ENCODE peak calls at places on chromosomes 1 and 21, in seven cellular contexts. C is gastrocnemius medialis, L is HepG2, S is astrocyte of the spinal cord, F is mesothelial cell of epicardium, D is hepatocyte, R is DND-41. W is an unnamed sample.
A peak's percentile ranks its signal among the peaks of the same experiment; 100 is the strongest.

GRCh38 chr1:170808229-170808870 is 127.0 kb upstream of the MROH9 start:
- DNase-seq in R (no peak), S (no peak), D (no peak), C (no peak), F (no peak), L (no peak), W (no peak)

GRCh38 chr1:28437260-28437923 is 67.9 kb downstream of the PHACTR4 start:
- DNase-seq in F (no peak), S (peak; percentile 79), R (no peak), C (peak; percentile 14), D (peak; percentile 68), L (peak; percentile 58), W (peak; percentile 77)

GRCh38 chr1:115496904-115497527 is 144.8 kb upstream of the VANGL1 start:
- DNase-seq in C (no peak), S (peak; percentile 55), L (no peak), D (peak; percentile 31), F (no peak), R (no peak), W (no peak)

GRCh38 chr1:234864116-234864515 is 254.1 kb upstream of the IRF2BP2 start:
- DNase-seq in S (no peak), F (no peak), D (no peak), R (no peak), C (no peak), L (no peak), W (no peak)

GRCh38 chr1:77796695-77797405 is 17.4 kb downstream of the MIGA1 start:
- DNase-seq in R (no peak), F (no peak), D (no peak), L (peak; percentile 40), S (no peak), C (no peak), W (no peak)

GRCh38 chr1:94622757-94623156 is 81.2 kb upstream of the F3 start:
- DNase-seq in S (peak; percentile 74), D (peak; percentile 54), L (no peak), F (no peak), C (no peak), R (no peak), W (no peak)

GRCh38 chr1:205261946-205262668 is 34.4 kb downstream of the TMCC2 start:
- DNase-seq in F (no peak), R (no peak), D (peak; percentile 44), L (no peak), S (peak; percentile 36), C (no peak), W (no peak)

GRCh38 chr1:232574867-232575523 is 54.9 kb downstream of the SIPA1L2 start:
- DNase-seq in L (no peak), D (no peak), R (no peak), S (no peak), C (no peak), F (no peak), W (no peak)

GRCh38 chr1:203828002-203828401 is 32.6 kb downstream of the ZBED6 start:
- DNase-seq in C (no peak), L (no peak), R (no peak), D (no peak), F (no peak), S (no peak), W (no peak)

GRCh38 chr1:160726498-160727391 is 12.3 kb upstream of the SLAMF7 start:
- DNase-seq in C (peak; percentile 6), R (peak; percentile 80), S (peak; percentile 65), D (peak; percentile 90), L (peak; percentile 61), F (peak; percentile 34), W (no peak)

GRCh38 chr1:151534662-151535278 is 5.3 kb upstream of the TUFT1 start:
- DNase-seq in F (no peak), C (peak; percentile 45), R (peak; percentile 68), L (peak; percentile 53), D (peak; percentile 79), S (peak; percentile 64), W (no peak)

GRCh38 chr1:203354246-203354645 is 3.3 kb upstream of the FMOD start:
- DNase-seq in D (no peak), C (no peak), L (no peak), S (peak; percentile 31), F (no peak), R (no peak), W (no peak)

GRCh38 chr1:94301186-94301585 is 63.8 kb upstream of the ARHGAP29 start:
- DNase-seq in C (no peak), D (no peak), F (no peak), L (no peak), R (no peak), S (no peak), W (no peak)

GRCh38 chr1:75203415-75204277 is 69.5 kb downstream of the LHX8 start:
- DNase-seq in D (peak; percentile 62), L (peak; percentile 40), F (no peak), R (peak; percentile 5), S (peak; percentile 52), C (no peak), W (no peak)

GRCh38 chr1:20093940-20094391 is 24.0 kb downstream of the PLA2G5 start:
- DNase-seq in S (no peak), D (no peak), R (no peak), L (no peak), F (no peak), C (peak; percentile 47), W (peak; percentile 69)

GRCh38 chr1:182126272-182126800 is 64.8 kb upstream of the ZNF648 start:
- DNase-seq in D (no peak), L (no peak), R (no peak), S (no peak), F (no peak), C (no peak), W (no peak)

GRCh38 chr1:224558904-224559303 is 57.2 kb upstream of the CNIH3 start:
- DNase-seq in R (no peak), C (no peak), L (no peak), D (no peak), F (no peak), S (no peak), W (no peak)

GRCh38 chr1:203380395-203381150 is 29.7 kb upstream of the FMOD start:
- DNase-seq in D (no peak), C (no peak), R (no peak), F (no peak), L (no peak), S (no peak), W (no peak)

GRCh38 chr1:86169625-86170024 is 13.1 kb upstream of the COL24A1 start:
- DNase-seq in D (no peak), C (no peak), R (no peak), S (peak; percentile 18), L (no peak), F (no peak), W (no peak)

DNA sequence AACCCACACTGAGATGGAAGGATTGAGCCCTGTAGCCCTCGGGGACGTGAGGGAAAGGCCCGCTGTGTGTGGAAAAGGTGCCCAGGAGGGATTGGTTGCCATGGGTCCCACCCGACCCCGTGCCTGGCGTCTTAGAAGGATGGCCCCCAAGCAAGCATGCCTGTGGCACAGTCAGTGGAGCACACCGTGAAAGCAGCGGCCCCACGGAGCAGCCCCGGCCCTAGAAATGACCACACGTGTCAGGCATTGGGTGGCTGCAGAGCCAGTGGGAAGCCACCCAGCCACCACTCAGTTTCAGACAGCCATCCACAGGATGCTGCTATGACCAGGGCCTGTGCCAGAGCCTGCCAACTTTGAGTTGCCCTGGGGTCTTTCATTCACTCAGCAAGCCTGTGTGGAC is 13.3 kb upstream of the EPHA8 start:
- DNase-seq in L (no peak), D (no peak), C (no peak), R (no peak), S (no peak), F (no peak), W (no peak)
- TF ChIP-seq CTCF in L (no peak), D (no peak), C (no peak), R (no peak), S (no peak), F (no peak), W (no peak)

DNA sequence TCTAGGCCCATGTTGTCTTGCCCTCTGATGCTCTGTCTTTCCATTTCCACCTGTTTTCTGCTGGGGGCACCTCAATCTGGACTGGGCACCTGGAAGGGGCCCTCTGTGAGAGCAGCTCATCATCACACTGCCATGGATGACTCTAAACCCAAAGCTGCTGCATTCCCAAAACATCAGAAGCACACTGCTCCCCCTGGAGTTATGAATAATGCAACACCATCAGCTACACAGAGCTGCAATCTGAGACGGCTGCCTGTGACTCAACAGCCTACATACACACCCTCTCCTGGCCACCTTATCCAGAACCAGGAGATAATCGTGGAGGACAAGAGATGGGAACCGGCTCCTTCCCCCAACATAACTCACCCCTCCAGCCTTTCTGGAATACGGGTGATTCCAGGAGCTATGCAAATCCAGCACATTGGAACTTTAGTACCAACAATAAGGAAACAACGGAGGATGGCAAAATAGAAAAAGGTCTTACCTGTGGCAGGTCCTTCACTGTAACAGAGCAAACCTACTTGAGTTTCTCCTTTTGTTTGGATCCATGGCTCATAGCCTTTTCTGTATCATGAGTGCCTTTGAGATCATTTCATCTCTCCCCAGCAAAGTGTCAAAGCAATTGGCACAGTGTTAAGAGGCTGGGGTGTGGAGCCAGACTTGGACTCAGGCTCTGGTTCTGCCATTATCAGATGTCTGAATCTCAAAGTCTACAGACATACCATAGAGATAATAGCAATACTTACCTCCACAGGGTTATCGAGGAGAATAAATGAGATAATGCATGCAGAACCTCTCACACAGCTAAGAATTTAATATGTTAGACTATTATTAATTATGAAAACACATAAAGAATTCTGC is 29.3 kb downstream of the AK2 start:
- DNase-seq in F (no peak), S (peak; percentile 90), C (peak; percentile 42), R (no peak), D (peak; percentile 80), L (peak; percentile 61), W (no peak)
- TF ChIP-seq CTCF in F (no peak), S (peak; percentile 74), C (peak; percentile 42), R (peak; percentile 20), D (peak; percentile 50), L (peak; percentile 41), W (peak; percentile 21)

DNA sequence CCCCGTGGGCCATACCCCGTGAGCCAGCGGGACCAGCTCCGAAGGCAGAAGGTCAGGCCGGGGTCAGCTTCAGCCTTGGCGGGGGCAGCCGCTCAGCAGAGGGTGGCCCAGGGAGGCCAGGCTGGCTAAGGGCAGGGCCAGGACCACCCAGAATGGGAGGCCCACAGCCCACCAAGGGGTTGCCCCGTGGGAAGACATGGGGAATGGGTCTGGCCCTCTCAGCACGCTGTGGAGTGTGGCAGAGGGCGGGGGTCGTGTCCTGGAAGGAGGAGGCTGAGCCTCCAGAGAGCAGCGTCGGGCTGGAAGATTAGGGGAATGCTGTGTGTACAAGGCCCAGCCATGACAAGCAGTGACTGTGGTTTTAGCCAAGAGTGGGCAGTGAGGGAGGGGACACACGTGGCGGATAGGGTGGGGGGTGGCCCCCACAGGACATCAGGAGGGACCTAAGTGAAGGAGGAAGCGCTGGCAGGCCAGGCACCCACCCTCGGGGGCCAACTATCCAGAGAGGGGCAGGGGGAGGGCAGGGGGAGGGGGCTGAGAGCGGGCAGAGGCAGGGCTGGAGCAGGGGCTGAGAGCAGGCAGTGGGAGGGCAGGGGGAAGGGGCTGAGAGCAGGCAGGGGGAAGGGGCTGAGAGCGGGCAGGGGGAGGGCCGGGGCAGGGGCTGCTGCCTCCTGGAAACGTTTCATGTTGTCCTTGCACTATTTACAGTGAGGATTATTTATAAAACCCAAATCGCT is 44.0 kb upstream of the POFUT2 start:
- DNase-seq in S (no peak), C (no peak), R (no peak), L (no peak), F (no peak), D (no peak), W (no peak)
- TF ChIP-seq CTCF in S (no peak), C (no peak), R (no peak), L (no peak), F (no peak), D (no peak), W (no peak)

DNA sequence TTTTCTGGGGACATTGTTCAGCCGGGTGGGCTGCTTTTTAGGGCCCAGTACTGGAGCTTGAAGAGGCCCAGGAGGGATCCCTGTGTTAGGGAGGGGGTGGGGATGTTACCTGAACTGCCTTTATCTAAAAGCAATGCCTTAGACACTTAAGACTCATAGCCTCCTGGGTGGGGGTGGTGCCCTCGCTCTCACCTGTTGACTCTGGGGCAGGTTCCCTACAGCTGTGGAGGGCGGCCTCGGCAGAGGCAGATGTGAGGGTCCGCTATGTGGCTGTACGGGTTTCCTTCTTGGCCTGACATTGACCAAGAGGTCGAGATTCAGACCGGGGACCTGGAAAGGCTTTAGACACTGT is 724 bp downstream of the INAVA start:
- DNase-seq in S (no peak), R (no peak), F (no peak), D (no peak), C (no peak), L (no peak), W (no peak)
- TF ChIP-seq CTCF in S (no peak), R (no peak), F (no peak), D (no peak), C (no peak), L (no peak), W (no peak)